ENCODE peak calls at places on chromosomes 16 and 17, in five cellular contexts. One of them, this sample, is unnamed.

GRCh38 chr17:44587339-44587738 is 30.1 kb downstream of the FZD2 start:
- DNase-seq in right cardiac atrium: peak; percentile 83
- DNase-seq in ascending aorta: peak; percentile 64
- DNase-seq in Peyer's patch: no peak
- DNase-seq in HCT116: peak; percentile 51
- DNase-seq in this sample: no peak

GRCh38 chr17:71846561-71846960 is 274.3 kb upstream of the SOX9 start:
- DNase-seq in right cardiac atrium: no peak
- DNase-seq in HCT116: no peak
- DNase-seq in Peyer's patch: no peak
- DNase-seq in ascending aorta: no peak
- DNase-seq in this sample: no peak

GRCh38 chr16:27495191-27495590 is 54.5 kb downstream of the GTF3C1 start:
- DNase-seq in ascending aorta: no peak
- DNase-seq in Peyer's patch: no peak
- DNase-seq in HCT116: no peak
- DNase-seq in right cardiac atrium: peak; percentile 65
- DNase-seq in this sample: no peak

GRCh38 chr16:29170393-29171239 is 185.8 kb downstream of the LAT start:
- DNase-seq in ascending aorta: no peak
- DNase-seq in right cardiac atrium: peak; percentile 57
- DNase-seq in Peyer's patch: no peak
- DNase-seq in HCT116: no peak
- DNase-seq in this sample: no peak

GRCh38 chr17:44915321-44915726 is at the start of gene GFAP:
- DNase-seq in Peyer's patch: no peak
- DNase-seq in HCT116: no peak
- DNase-seq in right cardiac atrium: no peak
- DNase-seq in ascending aorta: no peak
- DNase-seq in this sample: no peak

GRCh38 chr17:55722742-55723487 is at the start of gene TMEM100:
- DNase-seq in ascending aorta: no peak
- DNase-seq in Peyer's patch: no peak
- DNase-seq in right cardiac atrium: no peak
- DNase-seq in HCT116: no peak
- DNase-seq in this sample: peak; percentile 25

GRCh38 chr17:79027925-79028491 is 4.0 kb downstream of the C1QTNF1 start:
- DNase-seq in ascending aorta: no peak
- DNase-seq in Peyer's patch: peak; percentile 44
- DNase-seq in right cardiac atrium: peak; percentile 82
- DNase-seq in HCT116: no peak
- DNase-seq in this sample: no peak

GRCh38 chr17:35001549-35001948 is 21.2 kb downstream of the LIG3 start:
- DNase-seq in ascending aorta: no peak
- DNase-seq in right cardiac atrium: no peak
- DNase-seq in Peyer's patch: no peak
- DNase-seq in HCT116: no peak
- DNase-seq in this sample: no peak

GRCh38 chr16:82694239-82694874 is 67.6 kb downstream of the CDH13 start:
- DNase-seq in right cardiac atrium: no peak
- DNase-seq in HCT116: no peak
- DNase-seq in Peyer's patch: no peak
- DNase-seq in ascending aorta: no peak
- DNase-seq in this sample: no peak

GRCh38 chr17:41920580-41920955 is 1.8 kb upstream of the ACLY start:
- DNase-seq in HCT116: no peak
- DNase-seq in right cardiac atrium: no peak
- DNase-seq in Peyer's patch: no peak
- DNase-seq in ascending aorta: no peak
- DNase-seq in this sample: no peak

GRCh38 chr16:49330562-49331201 is 42.9 kb upstream of the C16orf78 start:
- DNase-seq in right cardiac atrium: no peak
- DNase-seq in HCT116: no peak
- DNase-seq in Peyer's patch: no peak
- DNase-seq in ascending aorta: no peak
- DNase-seq in this sample: no peak

GRCh38 chr16:79605999-79606398 is 5.5 kb upstream of the MAF start:
- DNase-seq in ascending aorta: no peak
- DNase-seq in Peyer's patch: no peak
- DNase-seq in HCT116: no peak
- DNase-seq in right cardiac atrium: no peak
- DNase-seq in this sample: no peak

GRCh38 chr17:68511254-68511670 is 968 bp upstream of the PRKAR1A start:
- DNase-seq in HCT116: no peak
- DNase-seq in ascending aorta: no peak
- DNase-seq in right cardiac atrium: no peak
- DNase-seq in Peyer's patch: no peak
- DNase-seq in this sample: peak; percentile 62

GRCh38 chr16:84990782-84991181 is 20.6 kb downstream of the ZDHHC7 start:
- DNase-seq in Peyer's patch: no peak
- DNase-seq in right cardiac atrium: no peak
- DNase-seq in ascending aorta: no peak
- DNase-seq in HCT116: no peak
- DNase-seq in this sample: no peak

GRCh38 chr17:35170968-35171771 is 23.0 kb downstream of the SLC35G3 start:
- DNase-seq in ascending aorta: no peak
- DNase-seq in Peyer's patch: no peak
- DNase-seq in right cardiac atrium: no peak
- DNase-seq in HCT116: no peak
- DNase-seq in this sample: no peak

GRCh38 chr16:79325211-79325610 is 275.3 kb downstream of the MAF start:
- DNase-seq in HCT116: no peak
- DNase-seq in Peyer's patch: no peak
- DNase-seq in ascending aorta: no peak
- DNase-seq in right cardiac atrium: no peak
- DNase-seq in this sample: no peak

GRCh38 chr17:81108220-81108619 is 57.1 kb upstream of the PVALEF start:
- DNase-seq in Peyer's patch: no peak
- DNase-seq in HCT116: no peak
- DNase-seq in ascending aorta: no peak
- DNase-seq in right cardiac atrium: no peak
- DNase-seq in this sample: no peak

GRCh38 chr17:81859906-81860755 is at the start of gene P4HB:
- DNase-seq in Peyer's patch: no peak
- DNase-seq in ascending aorta: no peak
- DNase-seq in right cardiac atrium: peak; percentile 99
- DNase-seq in HCT116: no peak
- DNase-seq in this sample: no peak

DNA sequence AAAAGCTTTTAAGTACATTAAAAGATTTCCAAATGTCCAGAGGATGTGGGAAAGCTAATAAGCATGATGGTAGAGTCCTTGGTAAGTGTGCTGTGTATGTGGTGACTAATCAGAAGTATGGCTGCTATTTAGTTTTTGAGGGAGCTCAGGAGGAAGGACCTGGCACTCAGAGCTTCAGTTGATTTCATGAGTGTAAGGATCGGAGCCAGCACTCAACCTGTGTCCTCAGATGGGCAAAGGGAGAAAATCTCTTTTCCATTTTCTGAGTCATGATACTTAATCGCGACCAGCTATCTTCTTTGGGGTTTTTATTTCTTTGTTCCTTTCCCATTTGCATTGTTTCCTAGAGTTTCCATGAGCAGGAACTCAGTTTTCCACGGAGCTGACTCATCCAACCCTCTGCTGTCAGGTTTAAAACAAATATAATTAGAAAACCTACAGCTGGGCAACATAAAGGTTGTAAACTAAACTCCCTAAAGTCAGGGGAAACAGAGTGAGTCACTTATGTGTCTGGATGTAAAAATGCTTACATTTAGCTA is 125.4 kb downstream of the MAP2K6 start:
- DNase-seq in Peyer's patch: no peak
- DNase-seq in right cardiac atrium: no peak
- DNase-seq in HCT116: no peak
- DNase-seq in ascending aorta: no peak
- DNase-seq in this sample: peak; percentile 39
- H3K27ac ChIP-seq in Peyer's patch: peak overlapping the region; percentile 29
- H3K27ac ChIP-seq in right cardiac atrium: no peak overlapping the region
- H3K27ac ChIP-seq in HCT116: no peak overlapping the region
- H3K27ac ChIP-seq in ascending aorta: no peak overlapping the region
- H3K27ac ChIP-seq in this sample: peak overlapping the region; percentile 63

GRCh38 chr17:57916925-57917858 is 38.0 kb downstream of the CUEDC1 start:
- DNase-seq in Peyer's patch: peak; percentile 70
- DNase-seq in ascending aorta: no peak
- DNase-seq in HCT116: peak; percentile 48
- DNase-seq in right cardiac atrium: peak; percentile 66
- DNase-seq in this sample: no peak
- H3K4me1 ChIP-seq in Peyer's patch: no peaks in the 10 kb centered on the region
- H3K4me1 ChIP-seq in ascending aorta: peaks cover 54% of the 10 kb centered on the region
- H3K4me1 ChIP-seq in HCT116: peaks cover 83% of the 10 kb centered on the region
- H3K4me1 ChIP-seq in right cardiac atrium: peaks cover 34% of the 10 kb centered on the region
- H3K4me1 ChIP-seq in this sample: peaks cover 15% of the 10 kb centered on the region

DNA sequence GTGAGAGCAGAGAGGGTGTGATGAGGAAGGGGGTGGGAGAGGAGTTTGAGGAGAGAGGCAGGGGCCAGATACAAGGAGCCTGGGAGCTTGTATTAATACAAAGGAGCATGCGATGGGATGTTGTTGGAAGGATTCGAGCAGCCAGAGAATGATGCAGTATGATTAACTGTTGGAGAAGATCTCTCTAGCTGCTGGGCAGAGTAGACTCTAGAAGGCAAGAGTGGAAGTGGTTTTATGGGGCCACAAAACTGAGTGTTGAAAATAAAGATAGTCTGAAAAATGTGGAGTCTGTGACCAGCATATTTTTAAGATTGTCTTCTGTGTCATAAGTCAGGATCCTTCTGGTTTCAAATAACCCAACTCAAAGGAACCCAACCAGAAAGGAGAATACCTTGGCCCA is 98.3 kb downstream of the MSI2 start:
- DNase-seq in Peyer's patch: no peak
- DNase-seq in HCT116: no peak
- DNase-seq in ascending aorta: no peak
- DNase-seq in right cardiac atrium: no peak
- DNase-seq in this sample: no peak
- H3K27ac ChIP-seq in Peyer's patch: no peak overlapping the region
- H3K27ac ChIP-seq in HCT116: no peak overlapping the region
- H3K27ac ChIP-seq in ascending aorta: peak overlapping the region; percentile 77
- H3K27ac ChIP-seq in right cardiac atrium: no peak overlapping the region
- H3K27ac ChIP-seq in this sample: no peak overlapping the region

DNA sequence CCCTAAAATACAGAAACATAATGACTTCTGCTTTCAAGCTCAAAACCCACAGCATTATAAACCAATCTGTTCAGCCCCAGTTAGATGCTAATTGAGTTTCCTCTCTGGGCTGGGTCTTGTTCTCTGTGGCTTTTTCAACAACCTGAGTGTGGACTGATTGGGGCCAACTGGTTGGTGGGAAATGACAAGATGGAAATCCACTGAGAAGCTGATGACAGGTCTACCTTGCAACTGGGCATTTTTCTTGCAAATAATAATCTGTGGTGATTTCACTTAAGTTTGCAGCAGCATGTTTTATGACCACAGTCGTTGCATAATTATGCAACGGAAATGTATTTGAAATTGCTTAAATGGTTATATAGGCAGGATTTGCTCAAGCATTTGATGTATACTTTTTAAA is 69.8 kb downstream of the AKAP1 start:
- DNase-seq in ascending aorta: no peak
- DNase-seq in right cardiac atrium: no peak
- DNase-seq in Peyer's patch: no peak
- DNase-seq in HCT116: no peak
- DNase-seq in this sample: no peak
- H3K4me1 ChIP-seq in ascending aorta: no peaks in the 10 kb centered on the region
- H3K4me1 ChIP-seq in right cardiac atrium: no peaks in the 10 kb centered on the region
- H3K4me1 ChIP-seq in Peyer's patch: no peaks in the 10 kb centered on the region
- H3K4me1 ChIP-seq in HCT116: no peaks in the 10 kb centered on the region
- H3K4me1 ChIP-seq in this sample: no peaks in the 10 kb centered on the region

GRCh38 chr17:48547839-48548686 is 3.2 kb upstream of the HOXB2 start:
- DNase-seq in right cardiac atrium: no peak
- DNase-seq in HCT116: no peak
- DNase-seq in ascending aorta: no peak
- DNase-seq in Peyer's patch: peak; percentile 71
- DNase-seq in this sample: no peak
- H3K27ac ChIP-seq in right cardiac atrium: peak overlapping the region; percentile 75
- H3K27ac ChIP-seq in HCT116: no peak overlapping the region
- H3K27ac ChIP-seq in ascending aorta: peak overlapping the region; percentile 93
- H3K27ac ChIP-seq in Peyer's patch: peak overlapping the region; percentile 96
- H3K27ac ChIP-seq in this sample: peak overlapping the region; percentile 87

GRCh38 chr17:73593249-73593965 is 50.8 kb downstream of the SDK2 start:
- DNase-seq in right cardiac atrium: no peak
- DNase-seq in Peyer's patch: no peak
- DNase-seq in HCT116: no peak
- DNase-seq in ascending aorta: no peak
- DNase-seq in this sample: no peak

GRCh38 chr17:73592531-73592961 is 51.7 kb downstream of the SDK2 start:
- DNase-seq in HCT116: no peak
- DNase-seq in right cardiac atrium: peak; percentile 17
- DNase-seq in Peyer's patch: no peak
- DNase-seq in ascending aorta: no peak
- DNase-seq in this sample: no peak

GRCh38 chr17:73594025-73594424 is 50.2 kb downstream of the SDK2 start:
- DNase-seq in Peyer's patch: no peak
- DNase-seq in right cardiac atrium: no peak
- DNase-seq in ascending aorta: no peak
- DNase-seq in HCT116: no peak
- DNase-seq in this sample: no peak

GRCh38 chr17:73591278-73592078 is 52.8 kb downstream of the SDK2 start:
- DNase-seq in right cardiac atrium: peak; percentile 28
- DNase-seq in HCT116: no peak
- DNase-seq in ascending aorta: no peak
- DNase-seq in Peyer's patch: peak; percentile 81
- DNase-seq in this sample: no peak

DNA sequence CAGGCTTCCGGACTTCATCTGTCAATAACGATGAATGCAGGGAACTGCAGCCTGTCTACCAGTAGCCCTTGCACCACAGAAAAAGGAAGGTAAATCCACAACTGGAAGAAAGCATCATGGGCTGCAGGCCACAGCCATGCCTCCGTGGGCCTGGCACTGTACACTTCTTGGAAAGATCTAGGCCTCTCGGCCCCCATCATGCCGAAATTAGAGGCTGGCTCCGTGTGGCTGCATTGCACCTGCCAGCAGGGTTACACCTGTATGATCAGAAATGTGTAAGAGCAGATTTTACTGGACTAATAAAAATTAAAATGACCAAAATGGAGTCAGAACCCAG is 52.2 kb downstream of the SDK2 start:
- DNase-seq in HCT116: no peak
- DNase-seq in Peyer's patch: no peak
- DNase-seq in right cardiac atrium: peak; percentile 7
- DNase-seq in ascending aorta: no peak
- DNase-seq in this sample: no peak
- H3K4me1 ChIP-seq in HCT116: peaks cover 8% of the 10 kb centered on the region
- H3K4me1 ChIP-seq in Peyer's patch: peaks cover 53% of the 10 kb centered on the region
- H3K4me1 ChIP-seq in right cardiac atrium: no peaks in the 10 kb centered on the region
- H3K4me1 ChIP-seq in ascending aorta: no peaks in the 10 kb centered on the region
- H3K4me1 ChIP-seq in this sample: no peaks in the 10 kb centered on the region

GRCh38 chr16:77823067-77823466 is 34.7 kb downstream of the VAT1L start:
- DNase-seq in HCT116: no peak
- DNase-seq in Peyer's patch: no peak
- DNase-seq in right cardiac atrium: no peak
- DNase-seq in ascending aorta: no peak
- DNase-seq in this sample: no peak

GRCh38 chr16:77816293-77816692 is 27.9 kb downstream of the VAT1L start:
- DNase-seq in Peyer's patch: no peak
- DNase-seq in HCT116: no peak
- DNase-seq in ascending aorta: no peak
- DNase-seq in right cardiac atrium: no peak
- DNase-seq in this sample: no peak

GRCh38 chr16:77825196-77825595 is 36.8 kb downstream of the VAT1L start:
- DNase-seq in ascending aorta: no peak
- DNase-seq in Peyer's patch: no peak
- DNase-seq in right cardiac atrium: no peak
- DNase-seq in HCT116: no peak
- DNase-seq in this sample: no peak

GRCh38 chr16:77822656-77823055 is 34.3 kb downstream of the VAT1L start:
- DNase-seq in right cardiac atrium: no peak
- DNase-seq in Peyer's patch: no peak
- DNase-seq in HCT116: no peak
- DNase-seq in ascending aorta: no peak
- DNase-seq in this sample: no peak

GRCh38 chr16:77820340-77820739 is 32.0 kb downstream of the VAT1L start:
- DNase-seq in HCT116: no peak
- DNase-seq in right cardiac atrium: no peak
- DNase-seq in ascending aorta: no peak
- DNase-seq in Peyer's patch: no peak
- DNase-seq in this sample: no peak
- H3K27ac ChIP-seq in HCT116: no peak overlapping the region
- H3K27ac ChIP-seq in right cardiac atrium: no peak overlapping the region
- H3K27ac ChIP-seq in ascending aorta: no peak overlapping the region
- H3K27ac ChIP-seq in Peyer's patch: no peak overlapping the region
- H3K27ac ChIP-seq in this sample: no peak overlapping the region